ENCODE peak calls at places on chromosomes 16 and 17, in four cellular contexts. One of them, this sample, is unnamed.

GRCh38 chr17:44170499-44171201 is at the start of gene ASB16:
- DNase-seq in lung: no peak
- DNase-seq in CD8-positive, alpha-beta T cell: no peak
- DNase-seq in A549: no peak
- DNase-seq in this sample: no peak

GRCh38 chr17:2343421-2343820 is 6.1 kb downstream of the SGSM2 start:
- DNase-seq in CD8-positive, alpha-beta T cell: peak
- DNase-seq in lung: no peak
- DNase-seq in A549: no peak
- DNase-seq in this sample: no peak

GRCh38 chr16:31700530-31701388 is 172.8 kb upstream of the ZNF267 start:
- DNase-seq in lung: peak
- DNase-seq in CD8-positive, alpha-beta T cell: peak
- DNase-seq in A549: peak
- DNase-seq in this sample: peak

GRCh38 chr16:23949630-23950290 is 114.0 kb downstream of the PRKCB start:
- DNase-seq in lung: no peak
- DNase-seq in A549: no peak
- DNase-seq in CD8-positive, alpha-beta T cell: peak
- DNase-seq in this sample: peak

GRCh38 chr16:9219811-9220210 is 128.4 kb downstream of the HAPSTR1 start:
- DNase-seq in lung: no peak
- DNase-seq in A549: no peak
- DNase-seq in CD8-positive, alpha-beta T cell: no peak
- DNase-seq in this sample: no peak

GRCh38 chr17:80470603-80471002 is 5.8 kb downstream of the NPTX1 start:
- DNase-seq in A549: no peak
- DNase-seq in CD8-positive, alpha-beta T cell: no peak
- DNase-seq in lung: no peak
- DNase-seq in this sample: no peak

GRCh38 chr16:23424292-23424958 is 28.6 kb downstream of the COG7 start:
- DNase-seq in A549: peak
- DNase-seq in lung: peak
- DNase-seq in CD8-positive, alpha-beta T cell: no peak
- DNase-seq in this sample: peak

GRCh38 chr17:67124469-67125148 is 80.3 kb downstream of the CACNG1 start:
- DNase-seq in A549: no peak
- DNase-seq in lung: no peak
- DNase-seq in CD8-positive, alpha-beta T cell: no peak
- DNase-seq in this sample: no peak

GRCh38 chr16:61936522-61936921 is 99.7 kb downstream of the CDH8 start:
- DNase-seq in lung: no peak
- DNase-seq in CD8-positive, alpha-beta T cell: no peak
- DNase-seq in A549: no peak
- DNase-seq in this sample: peak

GRCh38 chr16:52963471-52963870 is 89.2 kb downstream of the CHD9NB start:
- DNase-seq in CD8-positive, alpha-beta T cell: no peak
- DNase-seq in A549: no peak
- DNase-seq in lung: no peak
- DNase-seq in this sample: no peak
- H3K4me3 ChIP-seq in CD8-positive, alpha-beta T cell: no peak
- H3K4me3 ChIP-seq in A549: no peak
- H3K4me3 ChIP-seq in lung: no peak
- H3K4me3 ChIP-seq in this sample: no peak

DNA sequence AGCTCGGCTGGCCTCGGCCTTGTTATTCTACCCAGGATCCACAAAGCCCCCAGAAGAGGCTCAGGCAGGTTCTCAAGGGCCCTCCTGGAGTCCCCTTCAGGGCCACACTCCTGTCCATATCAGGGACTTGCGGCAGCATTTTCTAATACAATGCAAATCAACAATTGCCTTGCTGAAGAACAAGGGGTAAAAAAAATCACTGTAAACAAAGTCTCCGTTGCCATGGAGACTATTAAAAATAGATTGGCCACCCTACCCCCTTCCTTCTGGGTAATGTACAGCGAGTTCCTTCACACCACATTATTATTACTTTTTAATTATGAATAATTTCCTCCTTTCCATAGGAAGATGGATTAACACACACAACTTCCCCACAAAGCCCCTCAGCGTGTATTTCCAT is 196.8 kb downstream of the RBFOX3 start:
- DNase-seq in lung: no peak
- DNase-seq in CD8-positive, alpha-beta T cell: no peak
- DNase-seq in A549: no peak
- DNase-seq in this sample: no peak
- H3K4me3 ChIP-seq in lung: no peak
- H3K4me3 ChIP-seq in CD8-positive, alpha-beta T cell: no peak
- H3K4me3 ChIP-seq in A549: no peak
- H3K4me3 ChIP-seq in this sample: no peak

DNA sequence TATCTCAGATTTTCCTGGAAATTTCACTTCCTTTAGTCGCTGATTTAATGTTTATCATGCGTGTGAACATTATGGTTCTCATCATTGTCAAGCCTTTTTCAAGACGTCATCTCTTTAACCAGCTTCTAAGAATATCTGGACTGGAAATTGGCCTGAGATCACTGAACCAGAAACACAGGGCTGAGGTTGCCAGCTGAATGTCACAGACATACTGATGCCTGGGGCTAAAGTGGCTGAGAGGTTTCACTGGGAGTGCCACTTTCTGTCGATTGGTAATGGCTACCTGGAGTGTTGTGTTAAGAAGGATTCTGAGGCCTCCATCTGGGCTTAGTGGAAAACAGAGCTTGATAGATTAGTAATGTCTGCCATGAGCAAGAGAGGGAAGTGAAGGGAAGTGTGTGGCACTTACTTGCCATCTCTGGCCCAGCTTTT is 54.2 kb downstream of the CRISPLD2 start:
- DNase-seq in A549: no peak
- DNase-seq in CD8-positive, alpha-beta T cell: no peak
- DNase-seq in lung: no peak
- DNase-seq in this sample: no peak
- H3K4me3 ChIP-seq in A549: no peak
- H3K4me3 ChIP-seq in CD8-positive, alpha-beta T cell: no peak
- H3K4me3 ChIP-seq in lung: no peak
- H3K4me3 ChIP-seq in this sample: no peak

GRCh38 chr16:64475627-64476351 is 646.1 kb downstream of the CDH11 start:
- DNase-seq in CD8-positive, alpha-beta T cell: no peak
- DNase-seq in A549: no peak
- DNase-seq in lung: no peak
- DNase-seq in this sample: no peak

GRCh38 chr16:64481497-64481896 is 640.4 kb downstream of the CDH11 start:
- DNase-seq in CD8-positive, alpha-beta T cell: no peak
- DNase-seq in A549: no peak
- DNase-seq in lung: no peak
- DNase-seq in this sample: no peak

GRCh38 chr16:64478258-64478906 is 643.5 kb downstream of the CDH11 start:
- DNase-seq in A549: peak
- DNase-seq in CD8-positive, alpha-beta T cell: no peak
- DNase-seq in lung: peak
- DNase-seq in this sample: no peak
- H3K4me3 ChIP-seq in A549: no peak
- H3K4me3 ChIP-seq in CD8-positive, alpha-beta T cell: no peak
- H3K4me3 ChIP-seq in lung: no peak
- H3K4me3 ChIP-seq in this sample: no peak